ENCODE peak calls at places on chromosome 19, in eight cellular contexts. X, V, F, R, N, K, L and M are unnamed samples.

GRCh38 chr19:49749055-49749716 is 13.9 kb downstream of the TSKS start:
- DNase-seq in X (no peak), V (no peak), F (no peak), R (peak), N (peak), K (no peak), L (no peak), M (no peak)

GRCh38 chr19:38263696-38264485 is 482 bp upstream of the SPINT2 start:
- DNase-seq in X (no peak), V (peak), F (peak), R (peak), N (peak), K (peak), L (peak), M (peak)

GRCh38 chr19:6086081-6086858 is 24.0 kb downstream of the RFX2 start:
- DNase-seq in X (no peak), V (no peak), F (peak), R (peak), N (peak), K (no peak), L (no peak), M (no peak)

GRCh38 chr19:18543814-18544475 is 572 bp upstream of the FKBP8 start:
- DNase-seq in X (peak), V (peak), F (peak), R (peak), N (peak), K (peak), L (peak), M (peak)

GRCh38 chr19:5851302-5851701 is at the start of gene FUT3:
- DNase-seq in X (no peak), V (no peak), F (no peak), R (no peak), N (no peak), K (no peak), L (no peak), M (no peak)

GRCh38 chr19:15402411-15403150 is 16.2 kb downstream of the AKAP8L start:
- DNase-seq in X (no peak), V (no peak), F (no peak), R (no peak), N (no peak), K (no peak), L (no peak), M (no peak)

GRCh38 chr19:34120846-34121639 is 51.3 kb upstream of the LSM14A start:
- DNase-seq in X (no peak), V (peak), F (peak), R (peak), N (no peak), K (no peak), L (no peak), M (no peak)

GRCh38 chr19:13089139-13089856 is 13.4 kb downstream of the LYL1 start:
- DNase-seq in X (no peak), V (no peak), F (no peak), R (no peak), N (no peak), K (no peak), L (no peak), M (no peak)

GRCh38 chr19:49686503-49687088 is 2.8 kb upstream of the ADM5 start:
- DNase-seq in X (no peak), V (no peak), F (no peak), R (no peak), N (no peak), K (no peak), L (no peak), M (no peak)

GRCh38 chr19:40337107-40337506 is 11.1 kb downstream of the C19orf47 start:
- DNase-seq in X (no peak), V (no peak), F (no peak), R (no peak), N (no peak), K (no peak), L (no peak), M (no peak)

GRCh38 chr19:33261511-33262192 is 36.0 kb upstream of the SLC7A10 start:
- DNase-seq in X (no peak), V (no peak), F (no peak), R (no peak), N (no peak), K (no peak), L (no peak), M (no peak)

GRCh38 chr19:39645800-39646411 is 9.8 kb upstream of the LGALS16 start:
- DNase-seq in X (no peak), V (no peak), F (peak), R (peak), N (no peak), K (no peak), L (peak), M (no peak)

GRCh38 chr19:38059897-38060296 is 152.9 kb downstream of the SIPA1L3 start:
- DNase-seq in X (no peak), V (peak), F (peak), R (no peak), N (no peak), K (no peak), L (no peak), M (no peak)

GRCh38 chr19:50419580-50420035 is 870 bp downstream of the SPIB start:
- DNase-seq in X (no peak), V (no peak), F (no peak), R (no peak), N (no peak), K (no peak), L (no peak), M (no peak)

GRCh38 chr19:38919837-38920528 is 8.0 kb upstream of the CCER2 start:
- DNase-seq in X (no peak), V (no peak), F (no peak), R (no peak), N (no peak), K (no peak), L (no peak), M (no peak)

GRCh38 chr19:41545547-41545946 is 30.4 kb upstream of the CEACAM21 start:
- DNase-seq in X (no peak), V (no peak), F (no peak), R (no peak), N (no peak), K (no peak), L (no peak), M (no peak)

GRCh38 chr19:11435833-11436313 is 438 bp downstream of the PRKCSH start:
- DNase-seq in X (no peak), V (no peak), F (no peak), R (peak), N (no peak), K (no peak), L (no peak), M (no peak)

GRCh38 chr19:6564393-6564792 is 26.6 kb downstream of the CD70 start:
- DNase-seq in X (no peak), V (no peak), F (peak), R (no peak), N (no peak), K (no peak), L (no peak), M (no peak)

GRCh38 chr19:40920300-40921004 is 38.4 kb upstream of the CYP2A7 start:
- DNase-seq in X (no peak), V (no peak), F (no peak), R (no peak), N (no peak), K (no peak), L (no peak), M (no peak)

GRCh38 chr19:7953060-7953459 is 9.6 kb upstream of the TIMM44 start:
- DNase-seq in X (no peak), V (no peak), F (peak), R (peak), N (no peak), K (no peak), L (no peak), M (no peak)

GRCh38 chr19:15264061-15264932 is 32.0 kb upstream of the EPHX3 start:
- DNase-seq in X (peak), V (peak), F (peak), R (peak), N (peak), K (peak), L (peak), M (peak)